ENCODE peak calls at places on chromosomes 3 and 15, in five cellular contexts. F is CD8-positive, alpha-beta T cell; H is brain microvascular endothelial cell; Z is Caco-2; I is WERI-Rb-1. S is an unnamed sample.
A peak's percentile ranks its signal among the peaks of the same experiment; 100 is the strongest.

GRCh38 chr15:64122936-64123351 is 27.2 kb downstream of the SNX1 start:
- DNase-seq in F (no peak), H (no peak), Z (no peak), I (no peak), S (no peak)

GRCh38 chr3:180770639-180771038 is 91.3 kb upstream of the CCDC39 start:
- DNase-seq in F (no peak), H (no peak), Z (no peak), I (no peak), S (no peak)

GRCh38 chr3:37125195-37125594 is 49.2 kb downstream of the LRRFIP2 start:
- DNase-seq in F (no peak), H (no peak), Z (no peak), I (no peak), S (no peak)

GRCh38 chr3:116129187-116129945 is 315.9 kb downstream of the LSAMP start:
- DNase-seq in F (no peak), H (no peak), Z (no peak), I (no peak), S (no peak)

GRCh38 chr15:74290645-74291044 is 54.5 kb downstream of the CCDC33 start:
- DNase-seq in F (no peak), H (no peak), Z (no peak), I (no peak), S (no peak)

GRCh38 chr3:83500422-83500821 is 1458.4 kb upstream of the CADM2 start:
- DNase-seq in F (no peak), H (no peak), Z (peak; percentile 22), I (no peak), S (no peak)

GRCh38 chr3:194003128-194004057 is 132.6 kb upstream of the HES1 start:
- DNase-seq in F (no peak), H (peak; percentile 98), Z (peak; percentile 87), I (peak; percentile 60), S (peak; percentile 79)

GRCh38 chr3:39104961-39105686 is 2.3 kb downstream of the GORASP1 start:
- DNase-seq in F (no peak), H (no peak), Z (no peak), I (no peak), S (peak; percentile 22)

GRCh38 chr3:195066441-195066841 is 204.5 kb downstream of the XXYLT1 start:
- DNase-seq in F (no peak), H (no peak), Z (no peak), I (no peak), S (no peak)

DNA sequence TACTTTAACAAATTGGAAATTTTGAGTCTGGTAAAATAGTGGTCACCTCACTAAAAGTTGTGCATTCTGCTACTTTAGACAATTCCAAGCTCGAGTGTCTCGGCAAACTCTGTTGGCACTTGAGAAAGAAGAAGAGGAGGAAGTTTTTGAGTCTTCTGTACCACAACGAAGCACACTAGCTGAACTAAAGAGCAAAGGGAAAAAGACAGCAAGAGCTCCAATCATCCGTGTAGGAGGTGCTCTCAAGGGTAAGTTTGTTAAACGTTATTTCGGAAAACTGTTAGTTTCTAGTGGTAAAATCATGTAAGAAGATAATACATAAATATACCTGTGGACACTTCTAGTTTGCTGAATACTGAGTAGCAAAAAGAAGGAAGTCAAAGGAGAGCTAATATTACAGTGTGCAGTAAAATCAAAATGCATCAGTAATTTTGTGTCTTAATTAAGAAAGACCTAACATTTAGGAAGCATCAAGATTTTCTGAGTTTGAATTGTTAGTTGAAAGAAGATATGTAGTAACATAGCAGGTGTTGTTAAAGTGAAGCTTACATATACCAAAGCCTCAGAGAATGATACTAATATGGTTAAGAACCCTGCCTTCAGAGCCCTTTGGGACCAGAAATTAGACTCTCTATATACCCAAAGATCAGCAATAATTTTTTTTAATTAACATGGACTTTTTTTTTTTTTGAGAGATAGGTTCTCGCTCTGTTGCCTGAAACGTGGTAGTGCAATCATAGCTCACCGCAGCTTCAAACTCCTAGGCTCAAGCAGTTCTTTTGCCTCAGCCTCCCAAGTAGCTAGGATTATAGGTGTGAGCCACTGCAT is 23.0 kb downstream of the BUB1B start:
- DNase-seq in F (no peak), H (no peak), Z (no peak), I (no peak), S (no peak)
- H3K36me3 ChIP-seq in F (no peaks in the 10 kb centered on the region), H (no peaks in the 10 kb centered on the region), Z (peaks cover 1% of the 10 kb centered on the region), I (peaks cover 63% of the 10 kb centered on the region), S (peaks cover 32% of the 10 kb centered on the region)

GRCh38 chr3:23964537-23964936 is 19.5 kb downstream of the NR1D2 start:
- DNase-seq in F (no peak), H (no peak), Z (no peak), I (no peak), S (no peak)
- H3K36me3 ChIP-seq in F (peaks cover 18% of the 10 kb centered on the region), H (no peaks in the 10 kb centered on the region), Z (peaks cover 2% of the 10 kb centered on the region), I (peaks cover 79% of the 10 kb centered on the region), S (peaks cover 4% of the 10 kb centered on the region)

GRCh38 chr3:121809249-121809648 is 25.6 kb downstream of the IQCB1 start:
- DNase-seq in F (no peak), H (no peak), Z (no peak), I (no peak), S (no peak)
- H3K36me3 ChIP-seq in F (peaks cover 11% of the 10 kb centered on the region), H (peaks cover 2% of the 10 kb centered on the region), Z (no peaks in the 10 kb centered on the region), I (peaks cover 54% of the 10 kb centered on the region), S (no peaks in the 10 kb centered on the region)

GRCh38 chr3:126463521-126463920 is 12.2 kb downstream of the ZXDC start:
- DNase-seq in F (no peak), H (no peak), Z (no peak), I (no peak), S (no peak)

GRCh38 chr3:126459763-126460127 is 15.9 kb downstream of the ZXDC start:
- DNase-seq in F (no peak), H (no peak), Z (no peak), I (no peak), S (no peak)

GRCh38 chr3:126461450-126462070 is 14.1 kb downstream of the ZXDC start:
- DNase-seq in F (no peak), H (no peak), Z (no peak), I (no peak), S (no peak)

GRCh38 chr3:126459111-126459762 is 16.5 kb downstream of the ZXDC start:
- DNase-seq in F (no peak), H (no peak), Z (no peak), I (no peak), S (no peak)

DNA sequence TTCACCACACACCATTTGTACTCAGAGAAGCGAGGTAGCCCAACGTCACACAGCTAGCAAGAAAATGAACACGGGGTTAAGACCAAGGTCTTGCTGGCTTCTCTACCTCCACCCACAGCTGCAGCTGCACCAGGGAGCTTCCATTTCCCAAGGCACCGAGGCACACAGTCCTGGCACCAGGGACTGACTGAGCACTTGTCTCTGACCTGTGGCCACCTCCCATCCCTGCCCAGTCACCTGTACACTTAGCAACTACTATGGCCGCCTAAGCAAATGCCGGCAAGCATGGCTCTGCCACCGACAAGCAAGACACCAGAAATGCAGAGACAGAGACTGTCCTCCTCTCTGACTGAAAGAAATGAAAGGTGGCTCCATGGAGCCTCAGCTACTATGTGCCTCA is 15.3 kb downstream of the ZXDC start:
- DNase-seq in F (no peak), H (no peak), Z (no peak), I (no peak), S (no peak)
- H3K36me3 ChIP-seq in F (peaks cover 69% of the 10 kb centered on the region), H (peaks cover 62% of the 10 kb centered on the region), Z (peaks cover 3% of the 10 kb centered on the region), I (peaks cover 91% of the 10 kb centered on the region), S (peaks cover 52% of the 10 kb centered on the region)

GRCh38 chr15:63063164-63063756 is 20.7 kb downstream of the TPM1 start:
- DNase-seq in F (no peak), H (no peak), Z (no peak), I (no peak), S (no peak)

GRCh38 chr15:63063877-63064409 is 21.4 kb downstream of the TPM1 start:
- DNase-seq in F (no peak), H (no peak), Z (no peak), I (no peak), S (no peak)

GRCh38 chr15:63059573-63060216 is 17.1 kb downstream of the TPM1 start:
- DNase-seq in F (no peak), H (no peak), Z (no peak), I (no peak), S (no peak)

GRCh38 chr15:63060699-63061098 is 18.2 kb downstream of the TPM1 start:
- DNase-seq in F (no peak), H (no peak), Z (no peak), I (no peak), S (no peak)

GRCh38 chr15:63061971-63062370 is 19.4 kb downstream of the TPM1 start:
- DNase-seq in F (no peak), H (no peak), Z (no peak), I (no peak), S (no peak)
- H3K36me3 ChIP-seq in F (peaks cover 26% of the 10 kb centered on the region), H (peaks cover 99% of the 10 kb centered on the region), Z (peaks cover 8% of the 10 kb centered on the region), I (peaks cover 71% of the 10 kb centered on the region), S (peaks cover 70% of the 10 kb centered on the region)

DNA sequence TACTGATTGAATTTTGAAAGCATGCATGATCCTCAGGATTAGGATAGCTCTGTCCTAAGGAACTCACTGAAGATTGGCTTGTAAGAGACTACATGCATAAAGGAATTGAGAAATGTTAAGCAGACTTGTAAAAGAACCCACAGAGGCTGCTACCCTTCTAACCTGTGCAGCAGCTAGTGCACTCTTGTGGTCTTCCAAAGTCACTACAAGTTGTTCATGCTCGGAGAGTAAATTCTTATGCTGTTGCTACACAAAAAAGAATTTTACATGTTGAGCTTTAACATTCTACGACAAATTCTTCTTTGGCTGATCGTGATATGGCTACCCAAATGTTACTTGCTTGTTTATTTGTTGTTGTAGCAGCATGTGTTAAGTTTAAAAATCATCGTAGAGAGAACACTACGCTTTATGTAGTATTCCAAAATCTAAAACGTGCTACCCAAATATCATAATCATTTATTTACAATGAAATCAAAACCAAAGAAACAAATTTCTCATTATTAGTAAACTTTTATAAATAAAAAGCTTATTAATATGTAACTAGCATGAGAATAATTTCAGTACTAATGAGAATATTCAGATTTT is 55.0 kb downstream of the GOLIM4 start:
- DNase-seq in F (no peak), H (peak; percentile 39), Z (peak; percentile 46), I (peak; percentile 29), S (peak; percentile 38)
- H3K36me3 ChIP-seq in F (no peaks in the 10 kb centered on the region), H (peaks cover 17% of the 10 kb centered on the region), Z (no peaks in the 10 kb centered on the region), I (peaks cover 39% of the 10 kb centered on the region), S (peaks cover 1% of the 10 kb centered on the region)

DNA sequence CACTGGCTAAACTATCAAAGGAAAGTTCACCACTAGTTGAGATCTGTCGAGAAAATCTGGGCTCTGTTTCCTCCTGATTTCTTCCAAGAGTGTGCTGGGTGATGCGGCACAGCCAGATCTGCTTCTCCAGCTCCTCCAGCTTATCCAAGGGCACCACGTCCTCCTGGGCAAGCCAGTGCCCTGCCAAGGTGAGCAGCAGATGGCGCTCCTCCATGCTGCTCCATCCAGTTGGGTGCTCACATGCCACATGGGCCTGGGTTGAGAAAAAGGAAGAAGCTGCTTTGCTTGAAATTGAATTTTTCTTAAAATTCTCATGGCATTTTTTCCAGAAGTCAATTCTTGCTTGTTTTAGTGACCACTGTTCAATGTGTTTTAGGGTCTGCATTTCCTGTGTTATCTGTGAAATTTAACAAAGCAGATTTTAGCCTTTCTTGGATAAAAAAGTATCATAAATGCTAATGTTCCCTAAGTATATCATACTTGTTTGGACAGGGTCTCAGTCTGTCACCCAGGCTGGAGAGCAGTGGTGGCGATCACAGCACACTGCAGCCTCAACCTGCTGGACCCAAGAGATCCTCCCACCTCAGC is 47.3 kb downstream of the EIF3J start:
- DNase-seq in F (peak; percentile 27), H (no peak), Z (peak; percentile 48), I (peak; percentile 51), S (peak; percentile 63)
- H3K36me3 ChIP-seq in F (peaks cover 28% of the 10 kb centered on the region), H (peaks cover 36% of the 10 kb centered on the region), Z (no peaks in the 10 kb centered on the region), I (peaks cover 38% of the 10 kb centered on the region), S (peaks cover 12% of the 10 kb centered on the region)

S was measured in H7.